ENCODE peak calls at places on chromosomes 2 and 18, in ten cellular contexts. One of them, this sample, is unnamed.
A peak's percentile ranks its signal among the peaks of the same experiment; 100 is the strongest.

GRCh38 chr18:51194604-51195003 is 2.9 kb downstream of the MEX3C start:
- DNase-seq in adrenal gland: no peak
- DNase-seq in PC-3: no peak
- DNase-seq in mammary epithelial cell: peak; percentile 35
- DNase-seq in neural progenitor cell: peak; percentile 8
- DNase-seq in psoas muscle: no peak
- DNase-seq in GM23338: no peak
- DNase-seq in uterus: no peak
- DNase-seq in left lung: no peak
- DNase-seq in lower lobe of right lung: no peak
- DNase-seq in this sample: no peak

GRCh38 chr2:207935991-207936370 is 89.3 kb downstream of the PLEKHM3 start:
- DNase-seq in adrenal gland: no peak
- DNase-seq in PC-3: no peak
- DNase-seq in mammary epithelial cell: no peak
- DNase-seq in neural progenitor cell: no peak
- DNase-seq in psoas muscle: no peak
- DNase-seq in GM23338: no peak
- DNase-seq in uterus: no peak
- DNase-seq in left lung: no peak
- DNase-seq in lower lobe of right lung: no peak
- DNase-seq in this sample: no peak

GRCh38 chr2:183371545-183371944 is 247.3 kb downstream of the NUP35 start:
- DNase-seq in adrenal gland: no peak
- DNase-seq in PC-3: no peak
- DNase-seq in mammary epithelial cell: no peak
- DNase-seq in neural progenitor cell: no peak
- DNase-seq in psoas muscle: no peak
- DNase-seq in GM23338: no peak
- DNase-seq in uterus: no peak
- DNase-seq in left lung: no peak
- DNase-seq in lower lobe of right lung: no peak
- DNase-seq in this sample: no peak

GRCh38 chr18:63207154-63207790 is 112.3 kb downstream of the BCL2 start:
- DNase-seq in adrenal gland: no peak
- DNase-seq in PC-3: no peak
- DNase-seq in mammary epithelial cell: no peak
- DNase-seq in neural progenitor cell: no peak
- DNase-seq in psoas muscle: no peak
- DNase-seq in GM23338: no peak
- DNase-seq in uterus: no peak
- DNase-seq in left lung: no peak
- DNase-seq in lower lobe of right lung: no peak
- DNase-seq in this sample: no peak

GRCh38 chr2:12686708-12687107 is 30.0 kb upstream of the TRIB2 start:
- DNase-seq in adrenal gland: peak; percentile 29
- DNase-seq in PC-3: peak; percentile 84
- DNase-seq in mammary epithelial cell: peak; percentile 30
- DNase-seq in neural progenitor cell: no peak
- DNase-seq in psoas muscle: no peak
- DNase-seq in GM23338: no peak
- DNase-seq in uterus: no peak
- DNase-seq in left lung: no peak
- DNase-seq in lower lobe of right lung: no peak
- DNase-seq in this sample: no peak

GRCh38 chr2:13006829-13007715 is 290.3 kb downstream of the TRIB2 start:
- DNase-seq in adrenal gland: peak; percentile 59
- DNase-seq in PC-3: peak; percentile 87
- DNase-seq in mammary epithelial cell: peak; percentile 40
- DNase-seq in neural progenitor cell: peak; percentile 82
- DNase-seq in psoas muscle: no peak
- DNase-seq in GM23338: peak; percentile 86
- DNase-seq in uterus: peak; percentile 76
- DNase-seq in left lung: peak; percentile 39
- DNase-seq in lower lobe of right lung: no peak
- DNase-seq in this sample: peak; percentile 10

GRCh38 chr18:68848242-68848641 is 50.4 kb downstream of the CCDC102B start:
- DNase-seq in adrenal gland: no peak
- DNase-seq in PC-3: no peak
- DNase-seq in mammary epithelial cell: no peak
- DNase-seq in neural progenitor cell: no peak
- DNase-seq in psoas muscle: no peak
- DNase-seq in GM23338: no peak
- DNase-seq in uterus: no peak
- DNase-seq in left lung: no peak
- DNase-seq in lower lobe of right lung: no peak
- DNase-seq in this sample: no peak

GRCh38 chr2:206176128-206176527 is 16.4 kb downstream of the EEF1B2 start:
- DNase-seq in adrenal gland: no peak
- DNase-seq in PC-3: no peak
- DNase-seq in mammary epithelial cell: no peak
- DNase-seq in neural progenitor cell: no peak
- DNase-seq in psoas muscle: no peak
- DNase-seq in GM23338: no peak
- DNase-seq in uterus: no peak
- DNase-seq in left lung: no peak
- DNase-seq in lower lobe of right lung: no peak
- DNase-seq in this sample: no peak

GRCh38 chr2:65566617-65567016 is 134.2 kb upstream of the SPRED2 start:
- DNase-seq in adrenal gland: no peak
- DNase-seq in PC-3: no peak
- DNase-seq in mammary epithelial cell: peak; percentile 88
- DNase-seq in neural progenitor cell: peak; percentile 71
- DNase-seq in psoas muscle: no peak
- DNase-seq in GM23338: no peak
- DNase-seq in uterus: no peak
- DNase-seq in left lung: no peak
- DNase-seq in lower lobe of right lung: no peak
- DNase-seq in this sample: no peak

GRCh38 chr2:85999131-85999831 is 106.4 kb downstream of the POLR1A start:
- DNase-seq in adrenal gland: no peak
- DNase-seq in PC-3: no peak
- DNase-seq in mammary epithelial cell: no peak
- DNase-seq in neural progenitor cell: no peak
- DNase-seq in psoas muscle: no peak
- DNase-seq in GM23338: no peak
- DNase-seq in uterus: no peak
- DNase-seq in left lung: no peak
- DNase-seq in lower lobe of right lung: no peak
- DNase-seq in this sample: no peak

DNA sequence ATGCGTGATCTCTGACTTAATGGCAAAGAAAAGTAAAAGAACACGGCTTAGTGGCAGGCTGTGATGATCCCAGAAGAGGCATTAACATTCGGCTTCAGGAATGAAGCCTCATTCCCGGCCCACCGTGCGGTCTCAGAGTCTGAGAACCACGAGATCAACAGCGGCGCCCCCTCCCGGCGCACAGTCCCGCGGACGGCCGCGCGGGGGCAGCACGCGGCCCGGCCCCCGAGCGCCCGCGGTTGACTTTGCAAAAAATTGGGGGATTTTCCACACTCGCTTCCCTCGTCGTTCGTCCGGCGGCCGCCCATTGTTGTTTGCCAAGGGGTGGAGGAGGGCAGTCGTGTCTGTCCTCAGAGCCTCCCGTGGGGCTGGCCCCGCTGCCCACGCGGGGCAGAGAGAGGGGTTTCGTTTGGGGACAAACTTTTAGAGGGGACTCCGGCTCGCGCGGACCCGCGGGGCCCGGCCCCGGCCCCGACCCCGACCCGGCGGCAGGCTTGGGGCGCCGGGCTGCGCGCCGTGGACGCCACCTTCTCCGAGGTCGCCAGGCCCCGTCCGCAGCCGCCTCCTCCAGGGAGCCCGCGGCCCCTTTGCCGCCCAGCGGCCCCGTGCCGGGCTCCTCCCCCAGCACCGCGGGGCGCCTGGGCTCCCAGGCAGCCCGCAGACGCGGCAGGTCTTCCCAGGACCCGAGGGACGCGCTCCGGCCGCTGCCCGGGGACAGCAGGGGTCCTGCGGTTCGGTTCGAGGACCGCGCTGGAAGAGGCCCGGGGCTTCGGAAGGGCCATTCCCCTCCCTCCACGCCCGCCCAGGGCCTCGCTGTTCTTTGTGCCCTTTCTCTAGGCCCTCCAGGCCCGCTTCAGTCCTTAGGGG is 3.3 kb upstream of the HS6ST1 start:
- DNase-seq in adrenal gland: peak; percentile 85
- DNase-seq in PC-3: peak; percentile 87
- DNase-seq in mammary epithelial cell: peak; percentile 67
- DNase-seq in neural progenitor cell: peak; percentile 94
- DNase-seq in psoas muscle: peak; percentile 91
- DNase-seq in GM23338: peak; percentile 93
- DNase-seq in uterus: peak; percentile 82
- DNase-seq in left lung: peak; percentile 86
- DNase-seq in lower lobe of right lung: peak; percentile 88
- DNase-seq in this sample: no peak
- TF ChIP-seq CTCF in adrenal gland: peak; percentile 97
- TF ChIP-seq CTCF in PC-3: peak; percentile 88
- TF ChIP-seq CTCF in mammary epithelial cell: peak; percentile 78
- TF ChIP-seq CTCF in neural progenitor cell: peak; percentile 94
- TF ChIP-seq CTCF in psoas muscle: peak; percentile 97
- TF ChIP-seq CTCF in GM23338: peak; percentile 75
- TF ChIP-seq CTCF in uterus: peak; percentile 99
- TF ChIP-seq CTCF in left lung: peak; percentile 99
- TF ChIP-seq CTCF in lower lobe of right lung: peak; percentile 98
- TF ChIP-seq CTCF in this sample: peak; percentile 41

GRCh38 chr2:218001629-218002028 is 1.2 kb downstream of the TNS1 start:
- DNase-seq in adrenal gland: peak; percentile 24
- DNase-seq in PC-3: no peak
- DNase-seq in mammary epithelial cell: no peak
- DNase-seq in neural progenitor cell: no peak
- DNase-seq in psoas muscle: no peak
- DNase-seq in GM23338: no peak
- DNase-seq in uterus: no peak
- DNase-seq in left lung: no peak
- DNase-seq in lower lobe of right lung: no peak
- DNase-seq in this sample: no peak

GRCh38 chr2:218002103-218002502 is 692 bp downstream of the TNS1 start:
- DNase-seq in adrenal gland: no peak
- DNase-seq in PC-3: no peak
- DNase-seq in mammary epithelial cell: no peak
- DNase-seq in neural progenitor cell: no peak
- DNase-seq in psoas muscle: no peak
- DNase-seq in GM23338: no peak
- DNase-seq in uterus: no peak
- DNase-seq in left lung: no peak
- DNase-seq in lower lobe of right lung: no peak
- DNase-seq in this sample: no peak

GRCh38 chr2:218003994-218004419 is 1.2 kb upstream of the TNS1 start:
- DNase-seq in adrenal gland: peak; percentile 97
- DNase-seq in PC-3: no peak
- DNase-seq in mammary epithelial cell: no peak
- DNase-seq in neural progenitor cell: no peak
- DNase-seq in psoas muscle: peak; percentile 93
- DNase-seq in GM23338: no peak
- DNase-seq in uterus: peak; percentile 89
- DNase-seq in left lung: peak; percentile 83
- DNase-seq in lower lobe of right lung: no peak
- DNase-seq in this sample: no peak

GRCh38 chr2:218003265-218003950 is 613 bp upstream of the TNS1 start:
- DNase-seq in adrenal gland: peak; percentile 63
- DNase-seq in PC-3: no peak
- DNase-seq in mammary epithelial cell: no peak
- DNase-seq in neural progenitor cell: no peak
- DNase-seq in psoas muscle: no peak
- DNase-seq in GM23338: no peak
- DNase-seq in uterus: peak; percentile 70
- DNase-seq in left lung: no peak
- DNase-seq in lower lobe of right lung: no peak
- DNase-seq in this sample: no peak

GRCh38 chr2:218002792-218003191 is at the start of gene TNS1:
- DNase-seq in adrenal gland: peak; percentile 88
- DNase-seq in PC-3: no peak
- DNase-seq in mammary epithelial cell: no peak
- DNase-seq in neural progenitor cell: peak; percentile 48
- DNase-seq in psoas muscle: peak; percentile 80
- DNase-seq in GM23338: peak; percentile 50
- DNase-seq in uterus: peak; percentile 70
- DNase-seq in left lung: no peak
- DNase-seq in lower lobe of right lung: no peak
- DNase-seq in this sample: no peak
- H3K4me3 ChIP-seq in adrenal gland: peak within 1 kb of the TSS; percentile 62
- H3K4me3 ChIP-seq in PC-3: no peak within 1 kb of the TSS
- H3K4me3 ChIP-seq in mammary epithelial cell: no peak within 1 kb of the TSS
- H3K4me3 ChIP-seq in neural progenitor cell: no peak within 1 kb of the TSS
- H3K4me3 ChIP-seq in psoas muscle: peak within 1 kb of the TSS; percentile 43
- H3K4me3 ChIP-seq in GM23338: peak within 1 kb of the TSS; percentile 23
- H3K4me3 ChIP-seq in uterus: peak within 1 kb of the TSS; percentile 27
- H3K4me3 ChIP-seq in left lung: peak within 1 kb of the TSS; percentile 22
- H3K4me3 ChIP-seq in lower lobe of right lung: peak within 1 kb of the TSS; percentile 46
- H3K4me3 ChIP-seq in this sample: no peak within 1 kb of the TSS

GRCh38 chr18:45920367-45920766 is 46.8 kb downstream of the EPG5 start:
- DNase-seq in adrenal gland: peak; percentile 94
- DNase-seq in PC-3: peak; percentile 60
- DNase-seq in mammary epithelial cell: peak; percentile 89
- DNase-seq in neural progenitor cell: no peak
- DNase-seq in psoas muscle: peak; percentile 93
- DNase-seq in GM23338: no peak
- DNase-seq in uterus: peak; percentile 32
- DNase-seq in left lung: peak; percentile 67
- DNase-seq in lower lobe of right lung: peak; percentile 77
- DNase-seq in this sample: no peak

GRCh38 chr18:45926691-45927090 is 40.4 kb downstream of the EPG5 start:
- DNase-seq in adrenal gland: no peak
- DNase-seq in PC-3: no peak
- DNase-seq in mammary epithelial cell: no peak
- DNase-seq in neural progenitor cell: no peak
- DNase-seq in psoas muscle: no peak
- DNase-seq in GM23338: no peak
- DNase-seq in uterus: no peak
- DNase-seq in left lung: no peak
- DNase-seq in lower lobe of right lung: no peak
- DNase-seq in this sample: no peak

GRCh38 chr18:45923138-45923537 is 44.0 kb downstream of the EPG5 start:
- DNase-seq in adrenal gland: no peak
- DNase-seq in PC-3: no peak
- DNase-seq in mammary epithelial cell: no peak
- DNase-seq in neural progenitor cell: no peak
- DNase-seq in psoas muscle: no peak
- DNase-seq in GM23338: no peak
- DNase-seq in uterus: no peak
- DNase-seq in left lung: no peak
- DNase-seq in lower lobe of right lung: no peak
- DNase-seq in this sample: no peak
- H3K36me3 ChIP-seq in adrenal gland: no peaks in the 10 kb centered on the region
- H3K36me3 ChIP-seq in PC-3: no peaks in the 10 kb centered on the region
- H3K36me3 ChIP-seq in mammary epithelial cell: peaks cover 10% of the 10 kb centered on the region
- H3K36me3 ChIP-seq in neural progenitor cell: no peaks in the 10 kb centered on the region
- H3K36me3 ChIP-seq in psoas muscle: peaks cover 6% of the 10 kb centered on the region
- H3K36me3 ChIP-seq in GM23338: peaks cover 10% of the 10 kb centered on the region
- H3K36me3 ChIP-seq in uterus: no peaks in the 10 kb centered on the region
- H3K36me3 ChIP-seq in left lung: peaks cover 89% of the 10 kb centered on the region
- H3K36me3 ChIP-seq in lower lobe of right lung: peaks cover 85% of the 10 kb centered on the region
- H3K36me3 ChIP-seq in this sample: peaks cover 1% of the 10 kb centered on the region

GRCh38 chr2:120774557-120775160 is 39.0 kb downstream of the GLI2 start:
- DNase-seq in adrenal gland: no peak
- DNase-seq in PC-3: no peak
- DNase-seq in mammary epithelial cell: no peak
- DNase-seq in neural progenitor cell: no peak
- DNase-seq in psoas muscle: peak; percentile 17
- DNase-seq in GM23338: no peak
- DNase-seq in uterus: no peak
- DNase-seq in left lung: no peak
- DNase-seq in lower lobe of right lung: no peak
- DNase-seq in this sample: no peak
- TF ChIP-seq CTCF in adrenal gland: no peak
- TF ChIP-seq CTCF in PC-3: no peak
- TF ChIP-seq CTCF in mammary epithelial cell: no peak
- TF ChIP-seq CTCF in neural progenitor cell: no peak
- TF ChIP-seq CTCF in psoas muscle: no peak
- TF ChIP-seq CTCF in GM23338: no peak
- TF ChIP-seq CTCF in uterus: no peak
- TF ChIP-seq CTCF in left lung: no peak
- TF ChIP-seq CTCF in lower lobe of right lung: no peak
- TF ChIP-seq CTCF in this sample: no peak